ENCODE peak calls at places on chromosomes 16 and 17, in four cellular contexts. One of them, this sample, is unnamed.

GRCh38 chr17:19470529-19471261 is 59.7 kb downstream of the RNF112 start:
- DNase-seq in activated naive CD4-positive, alpha-beta T cell: no peak
- DNase-seq in Karpas-422: no peak
- DNase-seq in stimulated activated CD4-positive, alpha-beta T cell treated with anti-CD3 and anti-CD28 coated beads, Interleukin-2, amount 100 ng/mL, for 24 hours: no peak
- DNase-seq in this sample: no peak

GRCh38 chr16:84039696-84040095 is 2.9 kb downstream of the SLC38A8 start:
- DNase-seq in activated naive CD4-positive, alpha-beta T cell: no peak
- DNase-seq in Karpas-422: no peak
- DNase-seq in stimulated activated CD4-positive, alpha-beta T cell treated with anti-CD3 and anti-CD28 coated beads, Interleukin-2, amount 100 ng/mL, for 24 hours: no peak
- DNase-seq in this sample: no peak

GRCh38 chr17:28879886-28880571 is 17.5 kb downstream of the FLOT2 start:
- DNase-seq in activated naive CD4-positive, alpha-beta T cell: no peak
- DNase-seq in Karpas-422: no peak
- DNase-seq in stimulated activated CD4-positive, alpha-beta T cell treated with anti-CD3 and anti-CD28 coated beads, Interleukin-2, amount 100 ng/mL, for 24 hours: no peak
- DNase-seq in this sample: no peak

GRCh38 chr17:81607431-81607830 is 29.5 kb downstream of the NPLOC4 start:
- DNase-seq in activated naive CD4-positive, alpha-beta T cell: no peak
- DNase-seq in Karpas-422: no peak
- DNase-seq in stimulated activated CD4-positive, alpha-beta T cell treated with anti-CD3 and anti-CD28 coated beads, Interleukin-2, amount 100 ng/mL, for 24 hours: no peak
- DNase-seq in this sample: no peak

GRCh38 chr16:84563316-84563715 is 54.6 kb downstream of the COTL1 start:
- DNase-seq in activated naive CD4-positive, alpha-beta T cell: no peak
- DNase-seq in Karpas-422: no peak
- DNase-seq in stimulated activated CD4-positive, alpha-beta T cell treated with anti-CD3 and anti-CD28 coated beads, Interleukin-2, amount 100 ng/mL, for 24 hours: no peak
- DNase-seq in this sample: no peak

GRCh38 chr16:30778549-30779244 is 8.3 kb downstream of the ZNF629 start:
- DNase-seq in activated naive CD4-positive, alpha-beta T cell: no peak
- DNase-seq in Karpas-422: no peak
- DNase-seq in stimulated activated CD4-positive, alpha-beta T cell treated with anti-CD3 and anti-CD28 coated beads, Interleukin-2, amount 100 ng/mL, for 24 hours: no peak
- DNase-seq in this sample: no peak

GRCh38 chr16:65658339-65659275 is 536.7 kb upstream of the CDH11 start:
- DNase-seq in activated naive CD4-positive, alpha-beta T cell: no peak
- DNase-seq in Karpas-422: no peak
- DNase-seq in stimulated activated CD4-positive, alpha-beta T cell treated with anti-CD3 and anti-CD28 coated beads, Interleukin-2, amount 100 ng/mL, for 24 hours: no peak
- DNase-seq in this sample: no peak

GRCh38 chr17:43576563-43577229 is 30.6 kb upstream of the ETV4 start:
- DNase-seq in activated naive CD4-positive, alpha-beta T cell: peak; percentile 35
- DNase-seq in Karpas-422: peak; percentile 82
- DNase-seq in stimulated activated CD4-positive, alpha-beta T cell treated with anti-CD3 and anti-CD28 coated beads, Interleukin-2, amount 100 ng/mL, for 24 hours: peak; percentile 71
- DNase-seq in this sample: peak; percentile 36

This sample was measured in central memory CD8-positive, alpha-beta T cell.